ENCODE peak calls at places on chromosomes 11 and 22, in five cellular contexts. One of them, this sample, is unnamed.

GRCh38 chr11:12949456-12949855 is 59.7 kb upstream of the RASSF10 start:
- DNase-seq in effector memory CD4-positive, alpha-beta T cell: no peak
- DNase-seq in thoracic aorta: no peak
- DNase-seq in cardiac fibroblast: no peak
- DNase-seq in tibial artery: no peak
- DNase-seq in this sample: no peak

GRCh38 chr11:74443071-74443864 is 24.1 kb downstream of the KCNE3 start:
- DNase-seq in effector memory CD4-positive, alpha-beta T cell: no peak
- DNase-seq in thoracic aorta: no peak
- DNase-seq in cardiac fibroblast: peak
- DNase-seq in tibial artery: no peak
- DNase-seq in this sample: no peak

GRCh38 chr11:117412176-117412575 is 84.5 kb downstream of the CEP164 start:
- DNase-seq in effector memory CD4-positive, alpha-beta T cell: no peak
- DNase-seq in thoracic aorta: no peak
- DNase-seq in cardiac fibroblast: no peak
- DNase-seq in tibial artery: no peak
- DNase-seq in this sample: no peak

GRCh38 chr22:45692549-45692948 is 20.9 kb downstream of the ATXN10 start:
- DNase-seq in effector memory CD4-positive, alpha-beta T cell: no peak
- DNase-seq in thoracic aorta: no peak
- DNase-seq in cardiac fibroblast: peak
- DNase-seq in tibial artery: no peak
- DNase-seq in this sample: no peak

GRCh38 chr11:61256710-61257482 is 15.9 kb downstream of the PGA5 start:
- DNase-seq in effector memory CD4-positive, alpha-beta T cell: no peak
- DNase-seq in thoracic aorta: no peak
- DNase-seq in cardiac fibroblast: no peak
- DNase-seq in tibial artery: no peak
- DNase-seq in this sample: no peak

GRCh38 chr11:19499999-19500398 is 212.6 kb upstream of the NAV2 start:
- DNase-seq in effector memory CD4-positive, alpha-beta T cell: no peak
- DNase-seq in thoracic aorta: no peak
- DNase-seq in cardiac fibroblast: peak
- DNase-seq in tibial artery: no peak
- DNase-seq in this sample: no peak

GRCh38 chr11:74636633-74637184 is 44.3 kb downstream of the POLD3 start:
- DNase-seq in effector memory CD4-positive, alpha-beta T cell: no peak
- DNase-seq in thoracic aorta: no peak
- DNase-seq in cardiac fibroblast: peak
- DNase-seq in tibial artery: no peak
- DNase-seq in this sample: no peak

GRCh38 chr11:78019808-78020207 is 3.3 kb downstream of the KCTD14 start:
- DNase-seq in effector memory CD4-positive, alpha-beta T cell: no peak
- DNase-seq in thoracic aorta: no peak
- DNase-seq in cardiac fibroblast: peak
- DNase-seq in tibial artery: no peak
- DNase-seq in this sample: no peak

GRCh38 chr11:71188073-71188472 is 64.3 kb downstream of the SHANK2 start:
- DNase-seq in effector memory CD4-positive, alpha-beta T cell: no peak
- DNase-seq in thoracic aorta: no peak
- DNase-seq in cardiac fibroblast: no peak
- DNase-seq in tibial artery: peak
- DNase-seq in this sample: no peak

GRCh38 chr11:33716236-33716635 is 15.6 kb upstream of the C11orf91 start:
- DNase-seq in effector memory CD4-positive, alpha-beta T cell: no peak
- DNase-seq in thoracic aorta: no peak
- DNase-seq in cardiac fibroblast: peak
- DNase-seq in tibial artery: no peak
- DNase-seq in this sample: no peak

GRCh38 chr11:69642549-69642912 is 1.6 kb downstream of the CCND1 start:
- DNase-seq in effector memory CD4-positive, alpha-beta T cell: no peak
- DNase-seq in thoracic aorta: no peak
- DNase-seq in cardiac fibroblast: no peak
- DNase-seq in tibial artery: no peak
- DNase-seq in this sample: no peak

GRCh38 chr22:27476729-27477128 is 324.8 kb downstream of the MN1 start:
- DNase-seq in effector memory CD4-positive, alpha-beta T cell: no peak
- DNase-seq in thoracic aorta: no peak
- DNase-seq in cardiac fibroblast: peak
- DNase-seq in tibial artery: no peak
- DNase-seq in this sample: no peak

GRCh38 chr11:75078233-75078632 is 18.4 kb downstream of the OR2AT4 start:
- DNase-seq in effector memory CD4-positive, alpha-beta T cell: no peak
- DNase-seq in thoracic aorta: no peak
- DNase-seq in cardiac fibroblast: peak
- DNase-seq in tibial artery: no peak
- DNase-seq in this sample: no peak

GRCh38 chr11:353315-353857 is 15.9 kb upstream of the B4GALNT4 start:
- DNase-seq in effector memory CD4-positive, alpha-beta T cell: no peak
- DNase-seq in thoracic aorta: peak
- DNase-seq in cardiac fibroblast: peak
- DNase-seq in tibial artery: peak
- DNase-seq in this sample: no peak

GRCh38 chr22:20021196-20022181 is 579 bp downstream of the TANGO2 start:
- DNase-seq in effector memory CD4-positive, alpha-beta T cell: no peak
- DNase-seq in thoracic aorta: no peak
- DNase-seq in cardiac fibroblast: peak
- DNase-seq in tibial artery: peak
- DNase-seq in this sample: no peak

GRCh38 chr11:76799061-76799804 is 16.1 kb downstream of the TSKU start:
- DNase-seq in effector memory CD4-positive, alpha-beta T cell: peak
- DNase-seq in thoracic aorta: peak
- DNase-seq in cardiac fibroblast: peak
- DNase-seq in tibial artery: peak
- DNase-seq in this sample: peak

GRCh38 chr22:45888221-45889092 is 88.5 kb downstream of the WNT7B start:
- DNase-seq in effector memory CD4-positive, alpha-beta T cell: no peak
- DNase-seq in thoracic aorta: no peak
- DNase-seq in cardiac fibroblast: no peak
- DNase-seq in tibial artery: no peak
- DNase-seq in this sample: no peak

GRCh38 chr11:48034926-48035876 is 54.8 kb downstream of the PTPRJ start:
- DNase-seq in effector memory CD4-positive, alpha-beta T cell: no peak
- DNase-seq in thoracic aorta: peak
- DNase-seq in cardiac fibroblast: peak
- DNase-seq in tibial artery: peak
- DNase-seq in this sample: no peak

DNA sequence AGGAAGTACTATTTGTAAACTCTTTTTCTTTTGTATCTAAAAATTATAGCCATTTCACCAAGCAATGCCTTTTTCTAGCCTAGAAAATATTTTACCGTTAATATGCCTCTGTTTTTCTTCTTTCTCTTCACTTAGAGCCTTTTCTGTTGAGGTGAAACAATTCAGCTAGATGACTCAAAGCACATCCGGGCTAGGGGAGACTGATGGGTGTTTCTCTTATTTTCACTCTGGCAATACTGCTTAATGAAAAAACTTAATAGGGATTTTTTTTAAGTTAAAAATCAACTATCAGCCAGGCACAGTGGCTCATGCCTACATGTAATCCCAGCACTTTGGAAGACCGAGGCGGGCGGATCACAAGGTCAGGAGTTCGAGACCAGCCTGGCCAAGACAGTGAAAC is 93.3 kb downstream of the SGSM3 start:
- DNase-seq in effector memory CD4-positive, alpha-beta T cell: no peak
- DNase-seq in thoracic aorta: no peak
- DNase-seq in cardiac fibroblast: no peak
- DNase-seq in tibial artery: no peak
- DNase-seq in this sample: peak
- H3K4me3 ChIP-seq in effector memory CD4-positive, alpha-beta T cell: peak
- H3K4me3 ChIP-seq in thoracic aorta: no peak
- H3K4me3 ChIP-seq in cardiac fibroblast: no peak
- H3K4me3 ChIP-seq in tibial artery: no peak
- H3K4me3 ChIP-seq in this sample: peak

DNA sequence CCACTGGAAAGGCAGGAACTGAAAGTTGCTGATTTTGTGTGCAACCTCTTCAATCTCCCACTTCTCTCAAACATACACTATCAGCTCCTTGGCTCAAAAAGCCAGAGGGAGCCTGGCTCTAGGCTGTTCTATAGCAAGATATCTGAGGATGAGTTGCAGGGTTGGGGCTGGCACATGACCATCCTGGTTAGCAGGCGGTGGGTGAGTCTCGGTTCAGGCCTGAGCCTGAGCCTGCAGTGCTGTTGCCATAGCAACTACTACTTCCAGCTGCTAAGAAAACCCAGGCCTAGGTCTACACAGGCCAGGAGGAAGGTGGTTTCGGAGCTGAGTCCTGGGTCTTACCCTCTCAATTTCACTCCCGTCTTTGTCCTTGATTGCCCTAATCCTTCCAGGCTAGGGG is 39.0 kb downstream of the CWC15 start:
- DNase-seq in effector memory CD4-positive, alpha-beta T cell: no peak
- DNase-seq in thoracic aorta: no peak
- DNase-seq in cardiac fibroblast: peak
- DNase-seq in tibial artery: no peak
- DNase-seq in this sample: peak
- H3K4me3 ChIP-seq in effector memory CD4-positive, alpha-beta T cell: no peak
- H3K4me3 ChIP-seq in thoracic aorta: no peak
- H3K4me3 ChIP-seq in cardiac fibroblast: no peak
- H3K4me3 ChIP-seq in tibial artery: no peak
- H3K4me3 ChIP-seq in this sample: no peak

DNA sequence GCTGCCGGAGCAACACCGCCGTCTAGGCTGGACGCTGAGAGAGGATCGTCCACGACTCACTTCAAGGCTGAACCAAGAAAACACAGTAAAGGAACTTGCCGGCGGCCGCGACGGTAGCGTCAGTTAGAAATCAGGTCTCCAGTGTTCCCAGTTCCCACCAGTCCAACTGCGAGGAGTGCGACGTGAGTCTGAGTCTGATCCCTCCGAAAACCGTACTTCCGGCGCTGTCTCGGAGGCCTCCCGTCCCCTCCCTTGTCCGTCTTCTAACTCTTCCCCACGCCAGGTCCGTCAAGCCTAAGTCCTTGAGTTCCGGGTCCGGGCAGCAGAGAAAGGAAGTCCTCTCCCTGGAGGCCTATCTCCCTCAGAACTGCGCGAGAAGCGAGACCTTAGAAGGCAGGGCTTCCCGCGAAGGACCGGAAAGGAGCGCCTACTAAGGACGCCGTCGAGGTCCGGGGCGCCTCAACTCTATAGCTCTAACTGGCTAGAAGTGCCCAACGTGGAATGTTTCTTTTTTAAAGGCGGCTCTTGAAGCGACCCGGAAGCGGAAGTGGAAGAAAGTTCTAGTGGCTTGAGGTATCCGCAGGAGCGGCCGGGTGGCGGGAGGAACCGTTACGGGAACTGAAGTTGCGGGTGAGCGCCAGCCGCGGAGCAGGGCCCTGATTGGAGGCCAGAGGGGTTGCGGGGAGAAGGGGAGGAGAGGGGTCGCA is at the start of the genes BANF1 and EIF1AD:
- DNase-seq in effector memory CD4-positive, alpha-beta T cell: peak
- DNase-seq in thoracic aorta: peak
- DNase-seq in cardiac fibroblast: peak
- DNase-seq in tibial artery: peak
- DNase-seq in this sample: peak
- H3K4me3 ChIP-seq in effector memory CD4-positive, alpha-beta T cell: peak
- H3K4me3 ChIP-seq in thoracic aorta: peak
- H3K4me3 ChIP-seq in cardiac fibroblast: peak
- H3K4me3 ChIP-seq in tibial artery: peak
- H3K4me3 ChIP-seq in this sample: peak

GRCh38 chr11:107590460-107591097 is 368 bp upstream of the ELMOD1 start:
- DNase-seq in effector memory CD4-positive, alpha-beta T cell: no peak
- DNase-seq in thoracic aorta: no peak
- DNase-seq in cardiac fibroblast: no peak
- DNase-seq in tibial artery: no peak
- DNase-seq in this sample: no peak
- H3K4me3 ChIP-seq in effector memory CD4-positive, alpha-beta T cell: peak
- H3K4me3 ChIP-seq in thoracic aorta: peak
- H3K4me3 ChIP-seq in cardiac fibroblast: peak
- H3K4me3 ChIP-seq in tibial artery: peak
- H3K4me3 ChIP-seq in this sample: peak

GRCh38 chr11:121930004-121930965 is 185.7 kb downstream of the BLID start:
- DNase-seq in effector memory CD4-positive, alpha-beta T cell: no peak
- DNase-seq in thoracic aorta: no peak
- DNase-seq in cardiac fibroblast: peak
- DNase-seq in tibial artery: no peak
- DNase-seq in this sample: no peak
- H3K4me3 ChIP-seq in effector memory CD4-positive, alpha-beta T cell: no peak
- H3K4me3 ChIP-seq in thoracic aorta: peak
- H3K4me3 ChIP-seq in cardiac fibroblast: peak
- H3K4me3 ChIP-seq in tibial artery: peak
- H3K4me3 ChIP-seq in this sample: no peak

GRCh38 chr11:43578346-43579170 is 102.0 kb upstream of the HSD17B12 start:
- DNase-seq in effector memory CD4-positive, alpha-beta T cell: no peak
- DNase-seq in thoracic aorta: no peak
- DNase-seq in cardiac fibroblast: peak
- DNase-seq in tibial artery: no peak
- DNase-seq in this sample: no peak
- H3K4me3 ChIP-seq in effector memory CD4-positive, alpha-beta T cell: peak
- H3K4me3 ChIP-seq in thoracic aorta: peak
- H3K4me3 ChIP-seq in cardiac fibroblast: peak
- H3K4me3 ChIP-seq in tibial artery: peak
- H3K4me3 ChIP-seq in this sample: peak

GRCh38 chr11:119585038-119585666 is 143.8 kb downstream of the NECTIN1 start:
- DNase-seq in effector memory CD4-positive, alpha-beta T cell: no peak
- DNase-seq in thoracic aorta: no peak
- DNase-seq in cardiac fibroblast: no peak
- DNase-seq in tibial artery: no peak
- DNase-seq in this sample: no peak
- H3K4me3 ChIP-seq in effector memory CD4-positive, alpha-beta T cell: no peak
- H3K4me3 ChIP-seq in thoracic aorta: peak
- H3K4me3 ChIP-seq in cardiac fibroblast: peak
- H3K4me3 ChIP-seq in tibial artery: peak
- H3K4me3 ChIP-seq in this sample: peak

This sample was measured in Jurkat, Clone E6-1.